ENCODE peak calls at places on chromosomes 5 and 9, in ten cellular contexts. P is HCT116, U is NCI-H1092, L is hepatocyte, G is kidney glomerular epithelial cell, I is IMR-90, W is HuH-7.5, R is cardiac fibroblast, D is aorta, Q is fibroblast of lung. J is an unnamed sample.

GRCh38 chr5:172052454-172053236 is 46.2 kb upstream of the FBXW11 start:
- DNase-seq in P (no peak), W (no peak), I (peak; percentile 86), G (peak; percentile 17), L (no peak), Q (peak; percentile 91), D (peak; percentile 81), R (peak; percentile 95), U (no peak), J (peak; percentile 92)

GRCh38 chr5:154095819-154096380 is 57.1 kb downstream of the MFAP3 start:
- DNase-seq in I (no peak), G (no peak), R (no peak), D (no peak), Q (no peak), U (no peak), L (no peak), P (no peak), W (no peak), J (no peak)

GRCh38 chr5:168694289-168694688 is 115.1 kb upstream of the PANK3 start:
- DNase-seq in R (no peak), D (no peak), U (no peak), W (no peak), Q (no peak), L (no peak), I (no peak), G (no peak), P (no peak), J (no peak)

GRCh38 chr9:91131433-91131839 is 230.3 kb downstream of the AUH start:
- DNase-seq in W (no peak), G (peak; percentile 42), D (peak; percentile 66), U (no peak), R (peak; percentile 90), Q (peak; percentile 96), P (peak; percentile 61), L (peak; percentile 64), I (peak; percentile 100), J (peak; percentile 95)

GRCh38 chr5:135476615-135477493 is 24.7 kb upstream of the TIFAB start:
- DNase-seq in P (no peak), R (no peak), L (no peak), U (no peak), W (no peak), Q (no peak), D (no peak), G (no peak), I (no peak), J (no peak)

GRCh38 chr5:41951224-41951623 is 26.1 kb downstream of the FBXO4 start:
- DNase-seq in Q (no peak), I (no peak), W (no peak), R (no peak), U (no peak), D (no peak), L (no peak), P (no peak), G (no peak), J (no peak)

GRCh38 chr9:88660611-88661010 is 125.6 kb downstream of the NXNL2 start:
- DNase-seq in D (no peak), I (peak; percentile 43), U (no peak), G (peak; percentile 29), W (no peak), L (peak; percentile 44), Q (peak; percentile 14), R (peak; percentile 60), P (peak; percentile 12), J (peak; percentile 62)

GRCh38 chr5:158635565-158635964 is 464.2 kb downstream of the EBF1 start:
- DNase-seq in I (no peak), W (no peak), U (no peak), P (no peak), Q (no peak), G (no peak), L (no peak), R (no peak), D (no peak), J (no peak)

GRCh38 chr5:53607896-53608295 is 47.5 kb downstream of the NDUFS4 start:
- DNase-seq in L (no peak), G (no peak), I (peak; percentile 40), D (no peak), U (no peak), R (peak; percentile 45), Q (peak; percentile 33), W (no peak), P (no peak), J (peak; percentile 33)